ENCODE peak calls at places on chromosomes 7 and 10, in nine cellular contexts. X is HL-60, N is spleen, Y is H1, I is Panc1, P is transverse colon, E is prostate gland, Q is GM12878, M is vagina. U is an unnamed sample.

GRCh38 chr10:69466158-69466490 is 14.9 kb downstream of the TSPAN15 start:
- DNase-seq in X (no peak), N (peak; percentile 35), Y (no peak), I (no peak), P (no peak), E (no peak), Q (no peak), M (no peak), U (no peak)

GRCh38 chr7:104841798-104842197 is 172.2 kb upstream of the KMT2E start:
- DNase-seq in X (no peak), N (no peak), Y (no peak), I (no peak), P (no peak), E (no peak), Q (no peak), M (no peak), U (no peak)

GRCh38 chr7:94067047-94067446 is 62.9 kb upstream of the BET1 start:
- DNase-seq in X (no peak), N (no peak), Y (no peak), I (no peak), P (no peak), E (no peak), Q (no peak), M (no peak), U (no peak)

GRCh38 chr7:22726345-22726848 is 603 bp upstream of the IL6 start:
- DNase-seq in X (peak; percentile 51), N (peak; percentile 84), Y (peak; percentile 62), I (no peak), P (peak; percentile 34), E (peak; percentile 20), Q (no peak), M (no peak), U (peak; percentile 59)

GRCh38 chr7:32774411-32774970 is 117.1 kb downstream of the KBTBD2 start:
- DNase-seq in X (no peak), N (no peak), Y (no peak), I (no peak), P (no peak), E (no peak), Q (no peak), M (no peak), U (no peak)

GRCh38 chr7:22488643-22489462 is 11.1 kb downstream of the STEAP1B start:
- DNase-seq in X (peak; percentile 54), N (no peak), Y (peak; percentile 87), I (peak; percentile 60), P (peak; percentile 74), E (peak; percentile 71), Q (peak; percentile 9), M (no peak), U (no peak)

GRCh38 chr7:142539901-142540300 is 209.4 kb upstream of the PRSS1 start:
- DNase-seq in X (no peak), N (no peak), Y (no peak), I (peak; percentile 90), P (no peak), E (no peak), Q (no peak), M (no peak), U (no peak)

GRCh38 chr7:4500812-4501211 is 181.3 kb upstream of the FOXK1 start:
- DNase-seq in X (no peak), N (no peak), Y (peak; percentile 47), I (no peak), P (no peak), E (no peak), Q (no peak), M (no peak), U (no peak)

GRCh38 chr7:102321351-102322201 is 34.7 kb downstream of the SPDYE6 start:
- DNase-seq in X (no peak), N (peak; percentile 78), Y (peak; percentile 74), I (no peak), P (peak; percentile 33), E (no peak), Q (no peak), M (no peak), U (peak; percentile 88)

GRCh38 chr7:93943816-93944540 is 22.4 kb downstream of the GNG11 start:
- DNase-seq in X (no peak), N (no peak), Y (no peak), I (no peak), P (no peak), E (no peak), Q (no peak), M (no peak), U (no peak)

GRCh38 chr10:53744746-53745145 is 972.2 kb upstream of the MBL2 start:
- DNase-seq in X (no peak), N (no peak), Y (peak; percentile 44), I (no peak), P (no peak), E (no peak), Q (no peak), M (no peak), U (no peak)

GRCh38 chr10:4067552-4068254 is 282.7 kb upstream of the KLF6 start:
- DNase-seq in X (peak; percentile 1), N (no peak), Y (no peak), I (no peak), P (peak; percentile 75), E (no peak), Q (no peak), M (no peak), U (no peak)
- TF ChIP-seq POLR2AphosphoS5 in X (no peak), N (peak; percentile 31), Y (no peak), I (no peak), P (no peak), E (no peak), Q (no peak), M (no peak), U (no peak)

GRCh38 chr7:6172331-6173295 is 99.8 kb downstream of the CYTH3 start:
- DNase-seq in X (no peak), N (no peak), Y (no peak), I (no peak), P (no peak), E (no peak), Q (no peak), M (no peak), U (no peak)

GRCh38 chr7:6171532-6172330 is 100.7 kb downstream of the CYTH3 start:
- DNase-seq in X (no peak), N (no peak), Y (peak; percentile 83), I (no peak), P (no peak), E (no peak), Q (no peak), M (no peak), U (no peak)

GRCh38 chr7:6178273-6179029 is 94.0 kb downstream of the CYTH3 start:
- DNase-seq in X (no peak), N (peak; percentile 77), Y (no peak), I (no peak), P (no peak), E (no peak), Q (no peak), M (no peak), U (peak; percentile 54)

GRCh38 chr7:6179620-6180343 is 92.6 kb downstream of the CYTH3 start:
- DNase-seq in X (no peak), N (no peak), Y (no peak), I (no peak), P (no peak), E (no peak), Q (no peak), M (no peak), U (no peak)

GRCh38 chr7:6175642-6176041 is 96.8 kb downstream of the CYTH3 start:
- DNase-seq in X (peak; percentile 68), N (no peak), Y (no peak), I (no peak), P (no peak), E (no peak), Q (no peak), M (no peak), U (peak; percentile 52)
- TF ChIP-seq POLR2AphosphoS5 in X (peak; percentile 74), N (no peak), Y (no peak), I (no peak), P (no peak), E (no peak), Q (no peak), M (no peak), U (peak; percentile 39)

GRCh38 chr7:158783595-158783994 is 45.7 kb downstream of the ESYT2 start:
- DNase-seq in X (no peak), N (no peak), Y (peak; percentile 39), I (no peak), P (no peak), E (no peak), Q (no peak), M (no peak), U (no peak)

GRCh38 chr7:158781217-158781975 is 47.9 kb downstream of the ESYT2 start:
- DNase-seq in X (no peak), N (no peak), Y (no peak), I (no peak), P (no peak), E (no peak), Q (no peak), M (no peak), U (no peak)

GRCh38 chr7:158784270-158784669 is 45.0 kb downstream of the ESYT2 start:
- DNase-seq in X (no peak), N (no peak), Y (peak; percentile 37), I (no peak), P (no peak), E (no peak), Q (no peak), M (no peak), U (no peak)

GRCh38 chr7:158781976-158782637 is 47.2 kb downstream of the ESYT2 start:
- DNase-seq in X (no peak), N (no peak), Y (peak; percentile 8), I (no peak), P (no peak), E (no peak), Q (no peak), M (no peak), U (no peak)

GRCh38 chr7:158782638-158783490 is 46.4 kb downstream of the ESYT2 start:
- DNase-seq in X (no peak), N (no peak), Y (peak; percentile 46), I (peak; percentile 5), P (peak; percentile 41), E (no peak), Q (no peak), M (no peak), U (peak; percentile 66)
- TF ChIP-seq POLR2AphosphoS5 in X (no peak), N (peak; percentile 58), Y (no peak), I (no peak), P (peak; percentile 41), E (peak; percentile 50), Q (no peak), M (peak; percentile 48), U (peak; percentile 54)

GRCh38 chr7:157460721-157461120 is 123.9 kb downstream of the DNAJB6 start:
- DNase-seq in X (no peak), N (peak; percentile 30), Y (peak; percentile 23), I (no peak), P (no peak), E (no peak), Q (no peak), M (no peak), U (no peak)

GRCh38 chr7:157461805-157462771 is 125.3 kb downstream of the DNAJB6 start:
- DNase-seq in X (no peak), N (peak; percentile 63), Y (peak; percentile 45), I (no peak), P (peak; percentile 17), E (no peak), Q (no peak), M (no peak), U (peak; percentile 14)

GRCh38 chr7:157457355-157458253 is 120.8 kb downstream of the DNAJB6 start:
- DNase-seq in X (no peak), N (peak; percentile 56), Y (peak; percentile 42), I (no peak), P (no peak), E (no peak), Q (no peak), M (no peak), U (peak; percentile 15)

GRCh38 chr7:157459966-157460365 is 123.2 kb downstream of the DNAJB6 start:
- DNase-seq in X (no peak), N (peak; percentile 63), Y (peak; percentile 33), I (no peak), P (no peak), E (no peak), Q (no peak), M (no peak), U (peak; percentile 13)

GRCh38 chr7:157458254-157458633 is 121.4 kb downstream of the DNAJB6 start:
- DNase-seq in X (no peak), N (peak; percentile 25), Y (no peak), I (no peak), P (no peak), E (no peak), Q (no peak), M (no peak), U (no peak)
- TF ChIP-seq POLR2AphosphoS5 in X (no peak), N (no peak), Y (no peak), I (no peak), P (no peak), E (no peak), Q (no peak), M (no peak), U (no peak)